ENCODE peak calls at places on chromosomes 16 and 17, in five cellular contexts. L, V, P, G and D are unnamed samples.

GRCh38 chr17:76716834-76717205 is 6.1 kb upstream of the MXRA7 start:
- DNase-seq in L (no peak), V (peak; percentile 88), P (peak; percentile 86), G (no peak), D (peak; percentile 47)

GRCh38 chr16:66561381-66562080 is 4.7 kb upstream of the CMTM1 start:
- DNase-seq in L (no peak), V (no peak), P (no peak), G (no peak), D (no peak)

GRCh38 chr17:19716108-19717030 is at the start of gene SLC47A2:
- DNase-seq in L (no peak), V (no peak), P (no peak), G (no peak), D (no peak)

GRCh38 chr17:63975541-63976092 is 2.9 kb upstream of the SCN4A start:
- DNase-seq in L (no peak), V (no peak), P (no peak), G (no peak), D (no peak)

GRCh38 chr16:85894266-85894665 is 4.7 kb upstream of the IRF8 start:
- DNase-seq in L (no peak), V (no peak), P (no peak), G (no peak), D (no peak)

GRCh38 chr16:58426960-58427359 is 34.7 kb downstream of the GINS3 start:
- DNase-seq in L (no peak), V (no peak), P (no peak), G (no peak), D (no peak)

GRCh38 chr16:23508589-23509440 is 1.5 kb downstream of the GGA2 start:
- DNase-seq in L (no peak), V (no peak), P (peak; percentile 20), G (no peak), D (no peak)

GRCh38 chr17:17506893-17507464 is 10.8 kb upstream of the RASD1 start:
- DNase-seq in L (no peak), V (no peak), P (no peak), G (no peak), D (no peak)

GRCh38 chr16:2924901-2925820 is 13.4 kb downstream of the FLYWCH1 start:
- DNase-seq in L (no peak), V (no peak), P (no peak), G (no peak), D (no peak)

GRCh38 chr17:7977805-7978204 is 24.6 kb upstream of the GUCY2D start:
- DNase-seq in L (no peak), V (no peak), P (no peak), G (no peak), D (no peak)

GRCh38 chr16:27739606-27740357 is 189.8 kb downstream of the KATNIP start:
- DNase-seq in L (no peak), V (no peak), P (no peak), G (no peak), D (no peak)

GRCh38 chr17:1904273-1905052 is 74.7 kb downstream of the RPA1 start:
- DNase-seq in L (no peak), V (no peak), P (no peak), G (no peak), D (no peak)

GRCh38 chr16:81446318-81447275 is 2.0 kb downstream of the CMIP start:
- DNase-seq in L (no peak), V (no peak), P (no peak), G (no peak), D (no peak)

GRCh38 chr16:86961133-86961720 is 356.0 kb downstream of the C16orf95 start:
- DNase-seq in L (no peak), V (peak; percentile 78), P (peak; percentile 27), G (no peak), D (no peak)

GRCh38 chr16:86634290-86634689 is 55.9 kb downstream of the FOXL1 start:
- DNase-seq in L (no peak), V (peak; percentile 66), P (peak; percentile 48), G (no peak), D (no peak)

GRCh38 chr17:50276588-50277356 is 2.5 kb downstream of the TMEM92 start:
- DNase-seq in L (no peak), V (peak; percentile 14), P (no peak), G (no peak), D (no peak)

GRCh38 chr17:44997733-44998520 is 29.8 kb upstream of the C1QL1 start:
- DNase-seq in L (no peak), V (no peak), P (no peak), G (no peak), D (no peak)

GRCh38 chr17:72383053-72383847 is 262.4 kb downstream of the SOX9 start:
- DNase-seq in L (no peak), V (no peak), P (no peak), G (no peak), D (no peak)

GRCh38 chr17:80780381-80781187 is 211.1 kb upstream of the CHMP6 start:
- DNase-seq in L (no peak), V (no peak), P (no peak), G (no peak), D (no peak)

GRCh38 chr17:32503251-32504165 is 16.7 kb downstream of the CDK5R1 start:
- DNase-seq in L (no peak), V (peak; percentile 53), P (no peak), G (no peak), D (no peak)

GRCh38 chr16:65547799-65548446 is 426.1 kb upstream of the CDH11 start:
- DNase-seq in L (peak; percentile 42), V (peak; percentile 62), P (peak; percentile 92), G (peak; percentile 71), D (peak; percentile 77)

GRCh38 chr17:74118504-74118903 is 85.0 kb upstream of the RPL38 start:
- DNase-seq in L (no peak), V (no peak), P (no peak), G (no peak), D (no peak)

GRCh38 chr16:56257260-56257659 is 66.0 kb downstream of the GNAO1 start:
- DNase-seq in L (no peak), V (no peak), P (no peak), G (no peak), D (no peak)